ENCODE peak calls at places on chromosome 11, in nine cellular contexts. Q is HCT116, E is mucosa of descending colon, A is ascending aorta, O is cardiac muscle cell, M is tibial artery, N is BE2C, U is testis, F is B cell. I is an unnamed sample.

GRCh38 chr11:83571301-83571700 is 285.1 kb upstream of the CCDC90B start:
- DNase-seq in U (no peak), F (no peak), A (no peak), Q (no peak), E (no peak), M (no peak), O (peak), N (no peak), I (no peak)

GRCh38 chr11:1257916-1258315 is 35.0 kb downstream of the MUC5B start:
- DNase-seq in F (no peak), O (no peak), Q (no peak), A (no peak), U (no peak), M (no peak), N (no peak), E (peak), I (no peak)

GRCh38 chr11:56910785-56911184 is 77.9 kb upstream of the OR5AK2 start:
- DNase-seq in U (no peak), Q (no peak), N (no peak), E (no peak), F (no peak), M (no peak), A (no peak), O (peak), I (no peak)

GRCh38 chr11:32752001-32752400 is 42.5 kb downstream of the CCDC73 start:
- DNase-seq in E (no peak), F (no peak), A (no peak), N (no peak), Q (no peak), M (no peak), U (no peak), O (no peak), I (no peak)

GRCh38 chr11:102347526-102348331 is 715 bp downstream of the BIRC2 start:
- DNase-seq in O (peak), U (peak), E (no peak), Q (no peak), M (no peak), F (peak), A (no peak), N (no peak), I (no peak)

GRCh38 chr11:75490221-75491181 is 35.2 kb downstream of the GDPD5 start:
- DNase-seq in U (no peak), N (no peak), O (peak), M (no peak), Q (no peak), E (no peak), F (no peak), A (no peak), I (no peak)

GRCh38 chr11:26230021-26230420 is 101.9 kb upstream of the ANO3 start:
- DNase-seq in Q (no peak), N (no peak), E (no peak), M (no peak), A (no peak), O (peak), F (no peak), U (no peak), I (no peak)

GRCh38 chr11:2940930-2941821 is 12.0 kb upstream of the PHLDA2 start:
- DNase-seq in A (no peak), E (peak), M (peak), O (no peak), N (peak), F (no peak), U (no peak), Q (no peak), I (no peak)

GRCh38 chr11:96260067-96260511 is 82.9 kb downstream of the MAML2 start:
- DNase-seq in M (no peak), O (no peak), U (no peak), F (no peak), N (no peak), A (no peak), E (no peak), Q (no peak), I (no peak)

GRCh38 chr11:34565417-34566208 is 52.0 kb upstream of the ELF5 start:
- DNase-seq in M (no peak), A (no peak), Q (peak), U (no peak), F (no peak), O (no peak), E (no peak), N (peak), I (no peak)

GRCh38 chr11:64801591-64802369 is 1.2 kb downstream of the MAP4K2 start:
- DNase-seq in M (no peak), A (no peak), N (no peak), F (no peak), Q (no peak), O (no peak), E (peak), U (no peak), I (no peak)

GRCh38 chr11:46554205-46555162 is 39.3 kb downstream of the AMBRA1 start:
- DNase-seq in O (peak), M (no peak), F (no peak), E (no peak), U (no peak), N (no peak), A (no peak), Q (peak), I (no peak)

GRCh38 chr11:72975778-72976520 is 161.7 kb downstream of the ATG16L2 start:
- DNase-seq in O (peak), F (no peak), Q (no peak), N (no peak), E (no peak), M (no peak), U (no peak), A (no peak), I (no peak)

GRCh38 chr11:107545101-107545514 is 20.4 kb downstream of the ALKBH8 start:
- DNase-seq in N (no peak), F (no peak), U (no peak), A (no peak), O (peak), M (no peak), E (no peak), Q (peak), I (no peak)

GRCh38 chr11:32312865-32313403 is 122.4 kb downstream of the WT1 start:
- DNase-seq in M (no peak), E (no peak), F (no peak), N (peak), O (peak), A (no peak), U (peak), Q (peak), I (no peak)

GRCh38 chr11:134170909-134171281 is 52.9 kb downstream of the NCAPD3 start:
- DNase-seq in N (no peak), M (no peak), F (no peak), A (no peak), O (peak), Q (no peak), U (no peak), E (no peak), I (no peak)

GRCh38 chr11:61056566-61056965 is 45.7 kb upstream of the CD5 start:
- DNase-seq in F (no peak), E (no peak), O (no peak), A (no peak), M (peak), N (no peak), Q (no peak), U (no peak), I (no peak)

GRCh38 chr11:106012744-106013143 is 9.3 kb downstream of the MSANTD4 start:
- DNase-seq in E (no peak), M (no peak), N (peak), U (no peak), Q (no peak), F (no peak), O (peak), A (no peak), I (no peak)

GRCh38 chr11:69218271-69218682 is 62.5 kb downstream of the SMIM38 start:
- DNase-seq in Q (no peak), N (no peak), F (no peak), A (no peak), E (no peak), U (peak), O (no peak), M (no peak), I (peak)

GRCh38 chr11:9735919-9736318 is 72.0 kb downstream of the SWAP70 start:
- DNase-seq in F (no peak), Q (no peak), N (no peak), M (no peak), U (no peak), O (no peak), E (no peak), A (no peak), I (no peak)

GRCh38 chr11:87967459-87967858 is 207.8 kb downstream of the RAB38 start:
- DNase-seq in N (no peak), U (no peak), F (no peak), O (no peak), E (no peak), A (no peak), Q (no peak), M (no peak), I (no peak)

GRCh38 chr11:30210357-30210756 is 20.5 kb upstream of the FSHB start:
- DNase-seq in N (no peak), O (no peak), M (no peak), A (no peak), U (no peak), F (no peak), E (no peak), Q (no peak), I (no peak)

GRCh38 chr11:112613051-112613972 is 347.9 kb upstream of the NCAM1 start:
- DNase-seq in F (no peak), Q (peak), M (no peak), U (no peak), N (peak), O (peak), E (no peak), A (no peak), I (no peak)

GRCh38 chr11:112614605-112615004 is 346.6 kb upstream of the NCAM1 start:
- DNase-seq in N (no peak), M (no peak), U (no peak), E (no peak), F (no peak), Q (no peak), A (no peak), O (no peak), I (no peak)

GRCh38 chr11:112610494-112610893 is 349.8 kb upstream of the PLET1 start:
- DNase-seq in E (no peak), U (no peak), M (no peak), A (no peak), N (no peak), O (no peak), Q (no peak), F (no peak), I (no peak)

GRCh38 chr11:112610996-112611795 is 350.0 kb upstream of the NCAM1 start:
- DNase-seq in F (no peak), U (no peak), Q (no peak), O (peak), A (no peak), M (no peak), E (no peak), N (peak), I (no peak)

DNA sequence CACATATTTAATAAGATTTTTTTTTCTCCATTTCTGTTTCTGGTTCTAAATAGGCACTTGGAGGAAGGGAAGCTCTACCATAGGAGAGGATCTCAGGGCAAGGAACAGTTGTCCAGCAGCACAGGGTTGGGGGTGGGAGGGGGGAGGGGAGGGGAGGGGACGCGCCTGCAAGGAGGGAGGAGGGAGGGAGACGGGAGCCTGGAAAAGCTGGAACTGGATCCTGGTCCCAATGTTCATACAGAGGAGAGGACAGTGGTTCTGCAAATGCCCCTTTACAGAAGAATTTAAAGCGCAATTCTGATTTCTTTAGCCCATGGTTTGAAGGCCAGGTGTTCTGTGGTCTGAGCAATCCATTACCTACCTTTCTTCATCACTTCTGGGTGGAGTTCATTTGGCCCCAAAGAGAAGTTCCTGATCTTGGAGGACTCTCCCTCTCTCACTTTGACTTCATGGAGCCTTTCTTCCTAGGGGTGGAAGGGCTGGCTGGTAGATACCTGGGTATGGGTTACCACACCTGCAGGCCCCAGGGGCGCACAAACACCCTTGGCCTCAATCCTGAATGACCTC is 348.9 kb upstream of the NCAM1 start:
- DNase-seq in A (no peak), N (peak), U (no peak), E (no peak), M (no peak), Q (peak), O (peak), F (no peak), I (peak)
- TF ChIP-seq CTCF in A (no peak), N (no peak), U (no peak), E (no peak), M (no peak), Q (no peak), O (no peak), F (no peak), I (no peak)

GRCh38 chr11:123000721-123001120 is 19.1 kb upstream of the BSX start:
- DNase-seq in U (no peak), O (no peak), E (no peak), Q (no peak), N (no peak), F (no peak), A (no peak), M (no peak), I (no peak)
- TF ChIP-seq CTCF in U (no peak), O (no peak), E (no peak), Q (no peak), N (no peak), F (no peak), A (no peak), M (no peak), I (no peak)

GRCh38 chr11:128448981-128449713 is 138.2 kb downstream of the ETS1 start:
- DNase-seq in U (no peak), A (no peak), E (no peak), Q (no peak), M (no peak), O (peak), F (no peak), N (no peak), I (no peak)

GRCh38 chr11:128450882-128451647 is 136.3 kb downstream of the ETS1 start:
- DNase-seq in M (no peak), O (no peak), Q (no peak), A (no peak), F (no peak), E (no peak), N (no peak), U (no peak), I (no peak)

GRCh38 chr11:128447233-128447632 is 140.1 kb downstream of the ETS1 start:
- DNase-seq in M (no peak), U (no peak), Q (no peak), O (no peak), F (no peak), N (no peak), A (no peak), E (no peak), I (no peak)

GRCh38 chr11:128451651-128452470 is 135.5 kb downstream of the ETS1 start:
- DNase-seq in M (peak), N (no peak), E (peak), F (no peak), Q (no peak), A (no peak), U (peak), O (peak), I (no peak)

GRCh38 chr11:128448487-128448886 is 138.9 kb downstream of the ETS1 start:
- DNase-seq in E (peak), A (no peak), M (no peak), F (no peak), Q (peak), U (no peak), N (no peak), O (no peak), I (no peak)
- TF ChIP-seq CTCF in E (no peak), A (no peak), M (no peak), F (no peak), Q (no peak), U (no peak), N (no peak), O (no peak), I (no peak)

DNA sequence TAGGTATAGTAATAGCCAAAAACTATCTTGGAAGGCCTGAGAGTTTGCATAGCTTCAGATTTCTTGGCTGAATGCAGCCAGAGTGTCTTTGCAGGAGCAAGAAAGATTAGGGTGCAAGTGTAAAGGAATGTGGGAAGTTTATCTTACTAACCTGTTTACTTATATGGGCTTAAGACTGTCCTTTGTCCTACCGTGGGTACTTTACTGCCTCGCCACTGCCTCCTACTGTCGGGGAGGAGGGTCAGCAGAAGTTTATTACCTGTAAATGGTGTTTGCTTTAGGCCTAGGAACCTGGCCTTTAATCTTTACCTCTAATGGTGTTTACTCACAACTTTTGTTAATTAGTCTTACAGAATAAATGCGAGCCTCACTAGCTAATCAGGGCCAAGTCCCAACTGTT is 633.8 kb downstream of the DLG2 start:
- DNase-seq in A (no peak), U (peak), Q (peak), M (no peak), F (no peak), N (no peak), E (no peak), O (no peak), I (no peak)
- TF ChIP-seq CTCF in A (no peak), U (no peak), Q (peak), M (no peak), F (no peak), N (peak), E (no peak), O (no peak), I (peak)

GRCh38 chr11:15146271-15147003 is 31.7 kb downstream of the INSC start:
- DNase-seq in M (no peak), A (no peak), E (no peak), N (no peak), O (no peak), U (no peak), Q (no peak), F (no peak), I (no peak)
- TF ChIP-seq CTCF in M (no peak), A (no peak), E (no peak), N (no peak), O (no peak), U (no peak), Q (no peak), F (no peak), I (no peak)

GRCh38 chr11:77557553-77557952 is 32.2 kb upstream of the AQP11 start:
- DNase-seq in Q (no peak), U (no peak), N (peak), M (no peak), E (no peak), F (no peak), A (no peak), O (peak), I (no peak)
- TF ChIP-seq CTCF in Q (peak), U (no peak), N (peak), M (no peak), E (no peak), F (no peak), A (no peak), O (peak), I (peak)